ENCODE peak calls at places on chromosomes 2 and 18, in five cellular contexts. Y is A673, H is AG04449, D is heart left ventricle, T is foreskin fibroblast. O is an unnamed sample.
A peak's percentile ranks its signal among the peaks of the same experiment; 100 is the strongest.

GRCh38 chr2:6845312-6845711 is 20.4 kb downstream of the CMPK2 start:
- DNase-seq in Y (no peak), H (no peak), D (no peak), T (peak; percentile 22), O (no peak)

GRCh38 chr2:35454966-35455638 is 900.5 kb upstream of the CRIM1 start:
- DNase-seq in Y (peak; percentile 9), H (no peak), D (no peak), T (no peak), O (no peak)

GRCh38 chr2:481388-481787 is 193.5 kb upstream of the ALKAL2 start:
- DNase-seq in Y (no peak), H (no peak), D (no peak), T (no peak), O (no peak)

GRCh38 chr2:215390550-215390913 is 45.3 kb downstream of the FN1 start:
- DNase-seq in Y (no peak), H (no peak), D (no peak), T (no peak), O (no peak)

GRCh38 chr2:239044336-239044735 is 196.5 kb downstream of the TWIST2 start:
- DNase-seq in Y (no peak), H (no peak), D (no peak), T (no peak), O (no peak)

GRCh38 chr2:152395132-152396024 is 60.4 kb downstream of the FMNL2 start:
- DNase-seq in Y (peak; percentile 45), H (no peak), D (no peak), T (peak; percentile 75), O (no peak)

GRCh38 chr2:216285641-216286156 is 86.6 kb downstream of the MARCHF4 start:
- DNase-seq in Y (no peak), H (no peak), D (no peak), T (no peak), O (no peak)

GRCh38 chr2:143071185-143071876 is 57.9 kb upstream of the ARHGAP15 start:
- DNase-seq in Y (no peak), H (no peak), D (no peak), T (no peak), O (no peak)

GRCh38 chr2:28835787-28836186 is 25.2 kb downstream of the SPDYA start:
- DNase-seq in Y (peak; percentile 6), H (no peak), D (no peak), T (no peak), O (no peak)

GRCh38 chr18:79420033-79420745 is 24.5 kb downstream of the NFATC1 start:
- DNase-seq in Y (peak; percentile 29), H (no peak), D (no peak), T (no peak), O (no peak)

DNA sequence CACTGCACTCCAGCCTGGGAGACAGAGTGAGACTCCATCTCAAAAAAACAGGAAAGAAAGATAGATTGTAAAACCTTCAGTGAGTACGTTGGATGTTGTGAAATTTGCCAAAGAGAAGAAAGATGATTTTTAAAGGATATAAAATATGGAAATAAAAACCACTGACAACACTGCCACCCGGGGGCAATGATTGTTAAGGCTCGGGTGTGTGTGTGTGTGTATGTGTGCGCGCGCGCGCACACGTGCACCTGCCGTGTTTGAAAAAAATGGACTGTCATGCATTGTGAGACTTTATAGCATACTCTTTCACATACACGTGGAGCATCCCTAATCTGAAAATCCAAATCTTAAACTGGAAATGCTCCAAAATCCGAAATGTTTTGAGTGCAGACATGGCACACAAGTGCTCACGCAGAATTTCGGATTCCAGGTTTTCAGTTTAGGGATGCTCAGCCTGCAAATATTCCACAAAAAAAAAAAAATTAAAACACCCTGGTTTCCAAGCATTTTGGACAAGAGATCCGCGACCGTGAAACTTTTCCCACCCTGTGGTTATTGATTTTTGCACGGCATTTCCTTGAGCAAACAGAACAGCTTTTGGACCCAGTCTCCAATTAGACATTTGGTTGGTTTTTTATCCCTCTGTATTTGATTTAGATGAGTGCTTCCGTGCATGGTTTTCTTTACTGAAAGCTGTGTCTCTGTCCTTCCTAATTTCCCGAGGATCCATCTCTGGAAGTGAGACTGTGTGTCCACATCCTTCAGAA is 269.2 kb downstream of the AGAP1 start:
- DNase-seq in Y (no peak), H (no peak), D (no peak), T (peak; percentile 34), O (no peak)
- TF ChIP-seq CTCF in Y (peak; percentile 11), H (no peak), D (no peak), T (no peak), O (no peak)

DNA sequence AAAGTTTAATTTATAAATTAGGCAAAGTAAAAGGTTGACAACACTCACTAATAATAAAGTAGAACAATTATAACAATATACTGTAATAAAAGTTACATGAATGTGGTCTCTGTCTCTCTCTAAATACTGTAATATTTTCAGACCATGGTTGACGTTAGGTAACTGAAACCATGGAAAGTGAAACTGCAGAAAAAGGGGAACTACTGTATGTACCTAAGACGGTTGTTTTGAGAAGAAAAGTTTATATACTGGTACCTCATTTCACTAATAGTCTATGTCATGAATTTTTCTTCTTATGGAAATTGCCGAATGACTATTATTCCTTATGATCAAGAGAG is 166.7 kb upstream of the ZNF521 start:
- DNase-seq in Y (no peak), H (no peak), D (no peak), T (no peak), O (no peak)
- H3K4me3 ChIP-seq in Y (no peak overlapping the region), H (no peak overlapping the region), D (no peak overlapping the region), T (no peak overlapping the region), O (no peak overlapping the region)

DNA sequence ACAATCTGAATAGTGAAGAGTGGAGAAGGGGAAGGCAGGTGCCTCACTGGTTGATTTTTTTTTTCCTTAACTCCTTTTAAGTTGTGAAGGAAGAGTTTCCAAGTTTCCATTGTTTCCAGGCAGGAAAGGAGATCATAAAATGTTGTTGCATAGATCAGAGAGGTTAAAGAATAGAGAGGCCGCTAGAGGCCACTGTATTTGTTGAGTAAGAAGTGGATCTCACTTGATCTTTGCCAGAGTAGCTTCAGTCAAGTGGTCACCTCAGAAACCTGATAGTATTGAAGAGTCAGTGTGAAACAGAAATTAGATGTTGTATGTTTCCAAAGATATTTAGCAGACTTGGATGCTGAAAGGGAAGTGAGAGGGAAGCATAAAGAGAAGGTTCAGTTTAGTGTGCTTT is 17.6 kb downstream of the CTNNA2 start:
- DNase-seq in Y (peak; percentile 5), H (no peak), D (no peak), T (no peak), O (no peak)
- TF ChIP-seq CTCF in Y (peak; percentile 22), H (no peak), D (no peak), T (no peak), O (no peak)

GRCh38 chr2:70122470-70122869 is 35.2 kb downstream of the PCBP1 start:
- DNase-seq in Y (no peak), H (no peak), D (no peak), T (no peak), O (no peak)
- H3K4me3 ChIP-seq in Y (no peak overlapping the region), H (no peak overlapping the region), D (no peak overlapping the region), T (no peak overlapping the region), O (no peak overlapping the region)

GRCh38 chr2:138504092-138504491 is 2.5 kb downstream of the SPOPL start:
- DNase-seq in Y (no peak), H (no peak), D (no peak), T (no peak), O (no peak)

GRCh38 chr2:138503652-138504051 is 2.1 kb downstream of the SPOPL start:
- DNase-seq in Y (no peak), H (no peak), D (no peak), T (no peak), O (no peak)

GRCh38 chr2:138503087-138503442 is 1.5 kb downstream of the SPOPL start:
- DNase-seq in Y (peak; percentile 4), H (no peak), D (no peak), T (peak; percentile 11), O (no peak)

GRCh38 chr2:138501427-138502252 is at the start of gene SPOPL:
- DNase-seq in Y (peak; percentile 94), H (no peak), D (peak; percentile 93), T (peak; percentile 97), O (peak; percentile 15)

GRCh38 chr2:138502253-138503086 is 900 bp downstream of the SPOPL start:
- DNase-seq in Y (peak; percentile 4), H (no peak), D (no peak), T (peak; percentile 34), O (no peak)
- TF ChIP-seq CTCF in Y (no peak), H (no peak), D (no peak), T (no peak), O (no peak)

GRCh38 chr2:202265467-202266277 is at the start of gene NOP58:
- DNase-seq in Y (peak; percentile 98), H (peak; percentile 67), D (peak; percentile 94), T (peak; percentile 98), O (peak; percentile 89)

GRCh38 chr2:202269585-202269984 is 4.0 kb downstream of the NOP58 start:
- DNase-seq in Y (no peak), H (no peak), D (no peak), T (peak; percentile 65), O (peak; percentile 69)

GRCh38 chr2:202261531-202261930 is 4.0 kb upstream of the NOP58 start:
- DNase-seq in Y (no peak), H (no peak), D (no peak), T (peak; percentile 66), O (no peak)

GRCh38 chr2:202270487-202270886 is 4.9 kb downstream of the NOP58 start:
- DNase-seq in Y (no peak), H (no peak), D (no peak), T (no peak), O (no peak)

DNA sequence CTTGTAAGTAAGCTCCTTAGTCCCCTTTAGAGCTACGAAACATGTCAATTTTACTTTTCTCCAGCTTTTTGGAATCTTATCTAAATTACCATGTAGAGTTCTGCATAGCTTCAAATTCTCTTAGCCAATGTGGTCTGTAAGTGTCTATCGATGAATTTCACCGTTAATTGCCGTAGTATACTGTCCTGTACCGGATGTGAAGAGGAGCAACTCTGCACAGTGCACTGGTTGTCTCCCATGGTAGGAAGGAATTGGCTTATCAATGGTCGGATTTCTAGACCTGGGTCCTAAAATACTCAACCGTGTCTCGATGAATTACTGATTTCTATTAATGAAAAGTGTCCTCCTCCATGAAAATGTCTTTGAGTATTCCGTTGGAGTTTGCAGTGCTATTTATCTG is 1.9 kb downstream of the NOP58 start:
- DNase-seq in Y (peak; percentile 21), H (no peak), D (no peak), T (no peak), O (no peak)
- H3K4me3 ChIP-seq in Y (peak overlapping the region; percentile 87), H (peak overlapping the region; percentile 90), D (peak overlapping the region; percentile 83), T (peak overlapping the region; percentile 98), O (peak overlapping the region; percentile 97)

GRCh38 chr2:119104414-119104813 is 54.1 kb downstream of the C1QL2 start:
- DNase-seq in Y (no peak), H (no peak), D (no peak), T (no peak), O (no peak)
- TF ChIP-seq CTCF in Y (no peak), H (no peak), D (no peak), T (no peak), O (no peak)

GRCh38 chr2:170409164-170409535 is 231.2 kb downstream of the MYO3B start:
- DNase-seq in Y (peak; percentile 82), H (no peak), D (peak; percentile 67), T (peak; percentile 76), O (peak; percentile 32)
- H3K4me3 ChIP-seq in Y (no peak overlapping the region), H (no peak overlapping the region), D (no peak overlapping the region), T (no peak overlapping the region), O (no peak overlapping the region)